ENCODE peak calls at places on chromosomes 12 and 14, in eight cellular contexts. H is A172; J is PC-3; S is K562; L is endothelial cell; R is activated CD4-positive, alpha-beta T cell treated with anti-CD3 and anti-CD28 coated beads, Interleukin-2, amount 50 U/mL, for 48 hours; I is KBM-7; D is right lobe of liver. O is an unnamed sample.
A peak's percentile ranks its signal among the peaks of the same experiment; 100 is the strongest.

GRCh38 chr14:37591311-37591940 is 3.6 kb downstream of the FOXA1 start:
- DNase-seq in H (no peak), J (peak; percentile 53), S (no peak), L (peak; percentile 50), R (no peak), I (no peak), D (peak; percentile 87), O (no peak)

GRCh38 chr12:77337327-77337726 is 272.0 kb upstream of the E2F7 start:
- DNase-seq in H (no peak), J (peak; percentile 19), S (no peak), L (no peak), R (no peak), I (no peak), D (no peak), O (no peak)

GRCh38 chr12:84507914-84508313 is 404.7 kb downstream of the SLC6A15 start:
- DNase-seq in H (no peak), J (no peak), S (no peak), L (no peak), R (no peak), I (no peak), D (no peak), O (no peak)

GRCh38 chr14:81162941-81163340 is 57.8 kb downstream of the GTF2A1 start:
- DNase-seq in H (peak; percentile 44), J (peak; percentile 21), S (peak; percentile 75), L (no peak), R (no peak), I (peak; percentile 23), D (no peak), O (no peak)

GRCh38 chr12:52792185-52793029 is 3.5 kb downstream of the KRT3 start:
- DNase-seq in H (no peak), J (no peak), S (no peak), L (no peak), R (no peak), I (no peak), D (no peak), O (no peak)

GRCh38 chr12:22215467-22216253 is 118.8 kb downstream of the ST8SIA1 start:
- DNase-seq in H (no peak), J (no peak), S (no peak), L (no peak), R (no peak), I (no peak), D (no peak), O (no peak)

GRCh38 chr14:52703225-52703624 is 3.8 kb upstream of the PSMC6 start:
- DNase-seq in H (no peak), J (peak; percentile 97), S (no peak), L (no peak), R (no peak), I (no peak), D (no peak), O (no peak)

GRCh38 chr14:81453166-81453766 is 53.1 kb upstream of the STON2 start:
- DNase-seq in H (peak; percentile 22), J (peak; percentile 78), S (peak; percentile 70), L (peak; percentile 65), R (peak; percentile 50), I (peak; percentile 67), D (peak; percentile 60), O (peak; percentile 67)

GRCh38 chr12:45575823-45576448 is 153.6 kb upstream of the ARID2 start:
- DNase-seq in H (no peak), J (no peak), S (no peak), L (no peak), R (no peak), I (peak; percentile 86), D (no peak), O (no peak)

GRCh38 chr14:81710232-81710845 is 176.7 kb upstream of the SEL1L start:
- DNase-seq in H (peak; percentile 21), J (peak; percentile 55), S (peak; percentile 28), L (peak; percentile 33), R (no peak), I (peak; percentile 38), D (no peak), O (no peak)